ENCODE peak calls at places on chromosomes 12 and 14, in nine cellular contexts. T is right cardiac atrium, P is heart left ventricle, M is kidney epithelial cell, N is brain microvascular endothelial cell, K is psoas muscle, Z is ovary, C is ascending aorta, L is uterus. O is an unnamed sample.

GRCh38 chr14:22781606-22782000 is 15.1 kb downstream of the OXA1L start:
- DNase-seq in T (no peak), P (no peak), M (no peak), N (no peak), K (no peak), Z (no peak), C (no peak), L (no peak), O (no peak)

GRCh38 chr14:51302319-51303030 is 62.4 kb downstream of the TMX1 start:
- DNase-seq in T (no peak), P (no peak), M (no peak), N (no peak), K (no peak), Z (no peak), C (no peak), L (no peak), O (no peak)

GRCh38 chr14:99395904-99396530 is 84.6 kb downstream of the SETD3 start:
- DNase-seq in T (no peak), P (no peak), M (peak; percentile 55), N (peak; percentile 65), K (no peak), Z (no peak), C (no peak), L (no peak), O (peak; percentile 66)

GRCh38 chr12:106814649-106815048 is 40.2 kb downstream of the RIC8B start:
- DNase-seq in T (no peak), P (no peak), M (no peak), N (no peak), K (no peak), Z (no peak), C (no peak), L (no peak), O (no peak)

GRCh38 chr12:107122452-107122958 is 29.2 kb upstream of the CRY1 start:
- DNase-seq in T (no peak), P (no peak), M (no peak), N (no peak), K (no peak), Z (no peak), C (no peak), L (no peak), O (no peak)

GRCh38 chr14:95382747-95383146 is 63.0 kb upstream of the CLMN start:
- DNase-seq in T (no peak), P (no peak), M (no peak), N (no peak), K (no peak), Z (no peak), C (no peak), L (no peak), O (no peak)

GRCh38 chr12:3236345-3237153 is 159.4 kb downstream of the TSPAN9 start:
- DNase-seq in T (peak; percentile 66), P (peak; percentile 65), M (peak; percentile 29), N (peak; percentile 82), K (peak; percentile 49), Z (no peak), C (no peak), L (peak; percentile 51), O (peak; percentile 43)

GRCh38 chr14:20934148-20934762 is 21.0 kb upstream of the RNASE2 start:
- DNase-seq in T (peak; percentile 76), P (no peak), M (no peak), N (no peak), K (peak; percentile 16), Z (no peak), C (peak; percentile 65), L (no peak), O (peak; percentile 22)

GRCh38 chr12:1525858-1526257 is 68.5 kb downstream of the FBXL14 start:
- DNase-seq in T (no peak), P (no peak), M (no peak), N (no peak), K (no peak), Z (no peak), C (no peak), L (no peak), O (no peak)

GRCh38 chr14:56004807-56005579 is 113.2 kb upstream of the PELI2 start:
- DNase-seq in T (peak; percentile 60), P (peak; percentile 22), M (peak; percentile 55), N (peak; percentile 89), K (no peak), Z (peak; percentile 66), C (peak; percentile 67), L (peak; percentile 27), O (peak; percentile 57)

GRCh38 chr12:105267711-105268110 is 31.7 kb upstream of the APPL2 start:
- DNase-seq in T (no peak), P (no peak), M (no peak), N (no peak), K (no peak), Z (no peak), C (no peak), L (no peak), O (no peak)

GRCh38 chr12:51896236-51896635 is 8.3 kb downstream of the ANKRD33 start:
- DNase-seq in T (no peak), P (no peak), M (no peak), N (no peak), K (no peak), Z (no peak), C (no peak), L (no peak), O (no peak)

GRCh38 chr12:108260039-108260438 is 79.1 kb downstream of the CMKLR1 start:
- DNase-seq in T (no peak), P (no peak), M (no peak), N (no peak), K (no peak), Z (no peak), C (no peak), L (no peak), O (no peak)

GRCh38 chr12:108260969-108261368 is 78.1 kb downstream of the CMKLR1 start:
- DNase-seq in T (no peak), P (no peak), M (no peak), N (no peak), K (no peak), Z (no peak), C (no peak), L (no peak), O (no peak)

GRCh38 chr12:108255203-108255602 is 83.9 kb downstream of the CMKLR1 start:
- DNase-seq in T (no peak), P (no peak), M (no peak), N (no peak), K (no peak), Z (no peak), C (no peak), L (no peak), O (no peak)

GRCh38 chr12:108257004-108257403 is 82.1 kb downstream of the CMKLR1 start:
- DNase-seq in T (no peak), P (no peak), M (no peak), N (no peak), K (no peak), Z (no peak), C (no peak), L (no peak), O (no peak)

GRCh38 chr12:108257610-108258106 is 81.5 kb downstream of the CMKLR1 start:
- DNase-seq in T (no peak), P (no peak), M (no peak), N (no peak), K (no peak), Z (no peak), C (no peak), L (no peak), O (no peak)
- H3K27me3 ChIP-seq in T (no peaks in the 10 kb centered on the region), P (peaks cover 4% of the 10 kb centered on the region), M (peaks cover 5% of the 10 kb centered on the region), N (no peaks in the 10 kb centered on the region), K (peaks cover 1% of the 10 kb centered on the region), Z (no peaks in the 10 kb centered on the region), C (no peaks in the 10 kb centered on the region), L (no peaks in the 10 kb centered on the region), O (no peaks in the 10 kb centered on the region)

GRCh38 chr14:92902726-92903125 is 20.2 kb upstream of the CHGA start:
- DNase-seq in T (no peak), P (no peak), M (no peak), N (no peak), K (no peak), Z (no peak), C (no peak), L (no peak), O (no peak)

GRCh38 chr14:92903359-92903758 is 19.6 kb upstream of the CHGA start:
- DNase-seq in T (no peak), P (no peak), M (no peak), N (no peak), K (no peak), Z (no peak), C (no peak), L (no peak), O (no peak)

GRCh38 chr14:92900660-92901059 is 22.3 kb upstream of the CHGA start:
- DNase-seq in T (no peak), P (no peak), M (no peak), N (no peak), K (no peak), Z (no peak), C (no peak), L (no peak), O (no peak)

GRCh38 chr14:92898732-92899131 is 24.2 kb upstream of the CHGA start:
- DNase-seq in T (no peak), P (no peak), M (no peak), N (no peak), K (no peak), Z (no peak), C (no peak), L (no peak), O (no peak)

DNA sequence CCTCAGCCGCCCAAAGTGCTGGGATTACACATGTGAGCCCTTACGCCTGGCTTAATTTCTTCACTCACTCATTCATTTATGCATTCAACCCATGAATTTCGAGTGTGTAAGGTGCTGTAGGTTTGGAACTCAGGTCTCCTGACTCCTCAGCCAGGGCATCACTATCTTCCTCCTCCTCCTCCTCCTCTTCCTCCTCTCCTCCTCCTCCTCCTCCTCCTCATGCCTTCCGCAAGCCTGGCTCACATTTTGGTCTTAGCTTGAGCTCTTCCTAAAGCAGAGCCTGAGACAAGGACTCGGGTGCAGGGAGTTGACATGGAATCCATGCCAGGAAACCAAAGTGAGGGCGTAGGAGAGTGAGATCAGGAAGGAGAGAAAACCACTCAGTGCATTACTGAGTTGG is 20.8 kb upstream of the CHGA start:
- DNase-seq in T (no peak), P (no peak), M (no peak), N (no peak), K (no peak), Z (no peak), C (no peak), L (no peak), O (no peak)
- H3K27me3 ChIP-seq in T (no peaks in the 10 kb centered on the region), P (peaks cover 39% of the 10 kb centered on the region), M (peaks cover 20% of the 10 kb centered on the region), N (no peaks in the 10 kb centered on the region), K (peaks cover 6% of the 10 kb centered on the region), Z (no peaks in the 10 kb centered on the region), C (no peaks in the 10 kb centered on the region), L (no peaks in the 10 kb centered on the region), O (peaks cover 3% of the 10 kb centered on the region)

GRCh38 chr12:94147991-94148840 is at the start of gene PLXNC1:
- DNase-seq in T (peak; percentile 81), P (peak; percentile 70), M (no peak), N (no peak), K (peak; percentile 55), Z (peak; percentile 76), C (peak; percentile 67), L (peak; percentile 43), O (peak; percentile 54)
- H3K27me3 ChIP-seq in T (no peaks in the 10 kb centered on the region), P (peaks cover 8% of the 10 kb centered on the region), M (peaks cover 59% of the 10 kb centered on the region), N (peaks cover 41% of the 10 kb centered on the region), K (peaks cover 13% of the 10 kb centered on the region), Z (no peaks in the 10 kb centered on the region), C (no peaks in the 10 kb centered on the region), L (no peaks in the 10 kb centered on the region), O (peaks cover 62% of the 10 kb centered on the region)

DNA sequence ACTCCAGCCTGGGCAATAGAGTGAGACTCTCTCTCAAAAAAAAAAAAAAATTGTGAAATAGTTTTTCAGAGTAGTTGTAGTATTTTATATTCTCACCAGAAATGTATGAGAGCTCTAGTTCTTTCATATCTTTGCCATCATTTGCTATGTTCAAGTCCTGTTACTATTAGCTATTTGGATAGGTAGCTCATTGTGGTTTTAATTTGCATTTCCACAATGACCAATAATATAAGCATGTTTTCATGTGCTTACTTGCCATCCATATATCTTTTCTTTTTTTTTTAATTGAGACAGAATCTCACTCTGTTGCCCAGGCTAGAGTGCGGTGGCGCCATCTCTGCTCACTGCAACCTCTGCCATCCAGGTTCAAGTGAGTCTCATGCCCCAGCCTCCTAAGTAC is 8.4 kb upstream of the RIPK3 start:
- DNase-seq in T (no peak), P (no peak), M (no peak), N (no peak), K (no peak), Z (no peak), C (no peak), L (no peak), O (no peak)
- H3K27me3 ChIP-seq in T (no peaks in the 10 kb centered on the region), P (peaks cover 17% of the 10 kb centered on the region), M (peaks cover 14% of the 10 kb centered on the region), N (peaks cover 14% of the 10 kb centered on the region), K (no peaks in the 10 kb centered on the region), Z (no peaks in the 10 kb centered on the region), C (no peaks in the 10 kb centered on the region), L (no peaks in the 10 kb centered on the region), O (no peaks in the 10 kb centered on the region)